ENCODE peak calls at places on chromosomes 1 and 21, in eight cellular contexts. J, B, M, C, W, X, H and K are unnamed samples.

GRCh38 chr1:239951518-239952130 is 140.1 kb upstream of the FMN2 start:
- DNase-seq in J (peak; percentile 45), X (peak; percentile 24), C (no peak), B (peak; percentile 73), H (peak; percentile 71), W (no peak), M (no peak), K (peak; percentile 61)

GRCh38 chr1:10721381-10722321 is 74.8 kb downstream of the CASZ1 start:
- DNase-seq in W (no peak), C (no peak), H (no peak), X (no peak), M (no peak), J (no peak), B (no peak), K (no peak)

GRCh38 chr1:197269053-197269452 is 1.0 kb downstream of the CRB1 start:
- DNase-seq in W (no peak), J (no peak), H (no peak), X (no peak), M (no peak), B (no peak), C (no peak), K (no peak)

GRCh38 chr1:215987092-215987855 is 420.2 kb downstream of the KCTD3 start:
- DNase-seq in X (no peak), C (no peak), M (no peak), W (no peak), H (no peak), J (peak; percentile 23), B (no peak), K (no peak)

GRCh38 chr21:16264314-16264713 is 534.5 kb downstream of the USP25 start:
- DNase-seq in M (no peak), J (no peak), B (no peak), H (no peak), X (no peak), W (no peak), C (no peak), K (no peak)

GRCh38 chr1:48869116-48869893 is 92.6 kb upstream of the BEND5 start:
- DNase-seq in B (no peak), C (no peak), J (peak; percentile 81), W (no peak), X (no peak), H (no peak), M (no peak), K (no peak)

GRCh38 chr1:30058966-30059365 is 664.4 kb downstream of the MATN1 start:
- DNase-seq in C (peak; percentile 94), W (no peak), M (peak; percentile 72), H (no peak), J (peak; percentile 80), X (no peak), B (peak; percentile 85), K (peak; percentile 94)

GRCh38 chr21:35614412-35614901 is 445.9 kb downstream of the SETD4 start:
- DNase-seq in J (peak; percentile 74), C (peak; percentile 55), W (no peak), M (no peak), X (no peak), H (no peak), B (peak; percentile 48), K (peak; percentile 48)

GRCh38 chr1:218584418-218585155 is 239.5 kb downstream of the TGFB2 start:
- DNase-seq in B (peak; percentile 61), M (no peak), J (peak; percentile 58), C (no peak), H (no peak), W (no peak), X (no peak), K (peak; percentile 42)

GRCh38 chr1:69569281-69569970 is 1.7 kb downstream of the LRRC7 start:
- DNase-seq in M (no peak), X (no peak), J (no peak), C (no peak), H (peak; percentile 35), B (no peak), W (no peak), K (no peak)

GRCh38 chr1:1858382-1859086 is 32.4 kb downstream of the GNB1 start:
- DNase-seq in X (peak; percentile 60), J (peak; percentile 73), C (no peak), H (peak; percentile 68), W (peak; percentile 94), M (peak; percentile 89), B (peak; percentile 81), K (peak; percentile 93)

GRCh38 chr1:96579639-96580038 is 141.9 kb upstream of the PTBP2 start:
- DNase-seq in M (no peak), J (no peak), H (no peak), W (no peak), B (no peak), X (no peak), C (no peak), K (no peak)

GRCh38 chr1:236144446-236145150 is 2.3 kb downstream of the GPR137B start:
- DNase-seq in X (no peak), W (no peak), C (no peak), J (no peak), B (no peak), M (no peak), H (peak; percentile 41), K (no peak)

GRCh38 chr21:40404319-40404906 is 442.5 kb downstream of the DSCAM start:
- DNase-seq in M (no peak), X (no peak), J (peak; percentile 0), B (peak; percentile 3), C (no peak), W (no peak), H (no peak), K (peak; percentile 61)

GRCh38 chr1:34774967-34775366 is 6.0 kb upstream of the GJB3 start:
- DNase-seq in X (no peak), C (no peak), W (no peak), J (no peak), M (no peak), B (no peak), H (no peak), K (no peak)

GRCh38 chr1:155938220-155938627 is 3.2 kb upstream of the RXFP4 start:
- DNase-seq in X (no peak), B (peak; percentile 76), M (no peak), W (peak; percentile 32), J (peak; percentile 52), C (peak; percentile 25), H (no peak), K (peak; percentile 70)

GRCh38 chr21:42493109-42494060 is 2.6 kb downstream of the RSPH1 start:
- DNase-seq in J (no peak), C (no peak), W (no peak), M (no peak), B (no peak), X (no peak), H (no peak), K (no peak)

GRCh38 chr1:156263288-156263655 is 15.4 kb upstream of the PAQR6 start:
- DNase-seq in B (no peak), J (no peak), M (no peak), H (no peak), W (no peak), C (no peak), X (no peak), K (no peak)

GRCh38 chr1:151887028-151887427 is 22.3 kb downstream of the THEM4 start:
- DNase-seq in H (no peak), C (no peak), J (peak; percentile 44), X (no peak), W (no peak), B (peak; percentile 65), M (no peak), K (peak; percentile 52)

GRCh38 chr21:29056538-29057050 is 16.9 kb downstream of the CCT8 start:
- DNase-seq in M (no peak), J (peak; percentile 12), W (no peak), C (no peak), H (no peak), X (no peak), B (no peak), K (no peak)

GRCh38 chr1:204450461-204451257 is 39.0 kb upstream of the PPP1R15B start:
- DNase-seq in W (no peak), C (no peak), X (peak; percentile 51), M (no peak), J (no peak), B (no peak), H (no peak), K (no peak)

GRCh38 chr1:92797961-92798360 is 13.1 kb upstream of the EVI5 start:
- DNase-seq in J (peak; percentile 89), C (no peak), W (no peak), X (no peak), M (no peak), H (no peak), B (peak; percentile 55), K (peak; percentile 30)

GRCh38 chr1:160888926-160889325 is 3.9 kb upstream of the ITLN1 start:
- DNase-seq in J (no peak), C (no peak), X (no peak), W (no peak), H (no peak), B (no peak), M (no peak), K (no peak)

DNA sequence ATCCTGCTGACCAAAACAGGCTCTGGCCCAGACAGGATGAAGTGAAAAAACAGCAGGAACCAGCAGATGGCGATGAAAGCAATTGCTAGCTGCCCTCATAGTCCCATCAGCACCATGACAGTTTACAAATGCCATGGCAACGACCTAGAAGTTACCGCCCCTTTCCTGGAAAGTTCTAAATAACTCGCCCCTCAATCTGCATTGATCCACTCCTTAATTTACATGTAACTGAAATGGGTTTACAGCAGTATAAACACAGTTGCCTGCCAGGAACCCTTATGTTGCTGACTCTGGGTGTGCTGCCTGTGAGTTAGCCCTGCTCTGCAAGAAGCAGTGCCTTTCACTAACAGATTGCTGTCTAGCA is 65.5 kb upstream of the CR1L start:
- DNase-seq in M (peak; percentile 6), X (no peak), B (peak; percentile 44), J (peak; percentile 30), W (no peak), C (no peak), H (peak; percentile 60), K (peak; percentile 72)
- TF ChIP-seq CTCF in M (peak; percentile 68), X (peak; percentile 43), B (peak; percentile 66), J (peak; percentile 50), W (no peak), C (peak; percentile 65), H (no peak), K (peak; percentile 82)

DNA sequence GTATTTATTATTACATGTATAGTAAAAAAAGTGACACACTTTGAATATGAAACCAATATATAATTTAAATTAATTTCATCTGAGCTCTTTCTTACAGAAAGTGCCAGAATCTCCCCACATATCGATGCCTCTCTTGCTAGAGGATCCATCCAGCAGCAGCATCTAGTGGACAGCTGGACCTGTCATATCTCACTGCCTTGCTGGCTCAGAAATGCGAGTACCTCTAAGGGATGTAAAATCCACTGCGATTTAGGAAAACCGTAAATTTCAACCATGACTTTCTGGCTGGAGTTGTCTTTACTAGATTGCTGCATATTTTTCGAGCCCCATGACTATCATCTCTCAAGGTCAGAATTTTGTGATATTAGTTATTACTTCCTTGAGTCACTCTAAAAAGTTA is 333.8 kb downstream of the NEGR1 start:
- DNase-seq in H (no peak), X (no peak), C (no peak), M (no peak), B (no peak), W (no peak), J (no peak), K (no peak)
- TF ChIP-seq CTCF in H (no peak), X (no peak), C (no peak), M (no peak), B (no peak), W (no peak), J (no peak), K (no peak)

GRCh38 chr21:46634966-46635323 is 529 bp upstream of the PRMT2 start:
- DNase-seq in B (peak; percentile 90), W (no peak), M (peak; percentile 44), J (peak; percentile 83), X (no peak), H (no peak), C (peak; percentile 50), K (peak; percentile 83)
- TF ChIP-seq CTCF in B (peak; percentile 18), W (no peak), M (peak; percentile 38), J (no peak), X (peak; percentile 20), H (no peak), C (peak; percentile 33), K (peak; percentile 56)

GRCh38 chr1:43639990-43640794 is 9.8 kb upstream of the KDM4A start:
- DNase-seq in C (no peak), X (no peak), J (no peak), W (no peak), B (no peak), M (no peak), H (no peak), K (no peak)
- TF ChIP-seq CTCF in C (no peak), X (no peak), J (no peak), W (no peak), B (no peak), M (no peak), H (no peak), K (no peak)